ENCODE peak calls at places on chromosome 3, in five cellular contexts. I is progenitor cell of endocrine pancreas, G is neural crest cell, C is hepatocyte, Z is B cell. K is an unnamed sample.

GRCh38 chr3:114552527-114552812 is 258.6 kb downstream of the TIGIT start:
- DNase-seq in I (no peak), G (no peak), C (peak; percentile 4), Z (no peak), K (no peak)

GRCh38 chr3:38011111-38011510 is 18.3 kb downstream of the PLCD1 start:
- DNase-seq in I (no peak), G (no peak), C (no peak), Z (no peak), K (no peak)

GRCh38 chr3:80556728-80557127 is 788.9 kb upstream of the ROBO1 start:
- DNase-seq in I (no peak), G (no peak), C (peak; percentile 5), Z (no peak), K (no peak)

GRCh38 chr3:169297214-169297613 is 366.3 kb downstream of the MECOM start:
- DNase-seq in I (no peak), G (no peak), C (no peak), Z (no peak), K (no peak)

GRCh38 chr3:193865879-193866480 is 270.0 kb upstream of the HES1 start:
- DNase-seq in I (no peak), G (no peak), C (no peak), Z (no peak), K (no peak)

GRCh38 chr3:8607285-8608040 is 37.1 kb downstream of the SSUH2 start:
- DNase-seq in I (peak; percentile 31), G (peak; percentile 35), C (peak; percentile 84), Z (no peak), K (peak; percentile 66)

GRCh38 chr3:141278196-141279073 is 46.8 kb downstream of the PXYLP1 start:
- DNase-seq in I (no peak), G (no peak), C (no peak), Z (no peak), K (no peak)

GRCh38 chr3:136929984-136930671 is 27.7 kb upstream of the IL20RB start:
- DNase-seq in I (no peak), G (no peak), C (peak; percentile 35), Z (no peak), K (no peak)

GRCh38 chr3:183698318-183698731 is 728 bp downstream of the YEATS2 start:
- DNase-seq in I (peak; percentile 21), G (no peak), C (peak; percentile 44), Z (peak; percentile 55), K (peak; percentile 40)

GRCh38 chr3:135867911-135868310 is 97.6 kb upstream of the PPP2R3A start:
- DNase-seq in I (no peak), G (no peak), C (no peak), Z (no peak), K (no peak)

GRCh38 chr3:66803206-66803605 is 194.9 kb upstream of the KBTBD8 start:
- DNase-seq in I (no peak), G (no peak), C (no peak), Z (no peak), K (peak; percentile 37)

GRCh38 chr3:14275962-14276909 is 97.6 kb downstream of the LSM3 start:
- DNase-seq in I (no peak), G (no peak), C (no peak), Z (no peak), K (no peak)

GRCh38 chr3:242986-243706 is 46.6 kb downstream of the CHL1 start:
- DNase-seq in I (no peak), G (no peak), C (no peak), Z (no peak), K (no peak)

DNA sequence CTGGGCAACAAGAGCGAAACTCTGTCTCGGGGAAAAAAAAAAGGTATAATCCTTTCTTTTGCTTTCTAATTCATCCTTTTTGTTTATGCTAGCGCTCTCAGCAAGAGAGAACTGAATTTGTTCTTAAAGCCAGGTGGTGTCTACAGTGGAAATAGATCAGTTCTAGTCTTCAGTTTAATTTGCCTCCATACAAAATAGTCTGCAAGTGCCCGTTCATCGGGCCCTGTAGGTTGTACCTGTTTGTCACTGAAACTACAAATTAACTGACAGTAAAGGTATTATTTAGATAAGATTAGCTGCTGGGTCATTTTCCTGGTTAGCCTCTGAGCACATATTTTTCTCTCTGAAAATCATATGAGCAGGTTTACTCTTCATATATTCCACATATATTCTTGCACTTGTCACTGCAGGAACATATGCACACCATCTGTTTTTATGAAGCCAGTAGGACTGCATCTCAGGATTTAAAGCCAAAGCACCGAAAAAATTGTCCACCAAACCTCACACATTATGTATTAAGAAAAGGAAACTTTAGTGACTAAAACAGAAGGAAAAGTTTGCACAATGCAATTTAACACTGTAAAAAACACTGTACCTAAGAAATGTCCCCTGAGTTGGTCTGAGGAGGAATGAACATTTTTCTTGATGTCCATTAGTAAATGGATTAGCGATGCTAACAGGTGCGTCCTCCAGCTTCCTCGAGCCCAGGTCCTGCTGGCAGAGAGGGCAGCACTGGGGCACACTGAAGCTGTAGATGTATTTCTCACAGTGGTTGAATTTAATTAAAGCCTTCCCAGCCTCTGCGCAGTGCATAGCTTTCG is 437 bp downstream of the MKRN2OS start:
- DNase-seq in I (no peak), G (no peak), C (no peak), Z (no peak), K (no peak)
- TF ChIP-seq CTCF in I (no peak), G (no peak), C (no peak), Z (no peak), K (no peak)

DNA sequence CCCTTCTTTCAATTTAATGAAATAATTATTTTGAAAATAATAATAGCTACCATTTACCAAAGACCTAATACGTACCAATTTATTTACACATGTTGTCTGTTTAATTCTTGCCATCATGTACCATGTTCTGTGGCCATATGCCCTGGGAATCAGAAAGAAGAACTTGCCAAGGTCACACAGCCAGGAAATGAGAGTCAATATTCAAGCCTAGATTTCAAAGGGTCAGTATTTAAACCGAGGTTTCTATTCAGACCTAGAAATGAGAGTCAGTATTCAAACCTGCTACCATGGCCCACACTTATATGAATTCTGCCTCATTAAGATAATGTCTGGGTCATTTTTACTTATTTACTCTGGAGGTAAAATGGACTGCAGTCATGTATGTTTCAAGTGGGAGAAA is 103.6 kb upstream of the TBL1XR1 start:
- DNase-seq in I (no peak), G (no peak), C (no peak), Z (no peak), K (no peak)
- TF ChIP-seq CTCF in I (no peak), G (no peak), C (no peak), Z (no peak), K (no peak)

GRCh38 chr3:120559228-120560061 is 36.7 kb upstream of the NDUFB4 start:
- DNase-seq in I (no peak), G (peak; percentile 46), C (peak; percentile 30), Z (no peak), K (peak; percentile 39)
- TF ChIP-seq CTCF in I (no peak), G (no peak), C (no peak), Z (peak; percentile 38), K (peak; percentile 44)

DNA sequence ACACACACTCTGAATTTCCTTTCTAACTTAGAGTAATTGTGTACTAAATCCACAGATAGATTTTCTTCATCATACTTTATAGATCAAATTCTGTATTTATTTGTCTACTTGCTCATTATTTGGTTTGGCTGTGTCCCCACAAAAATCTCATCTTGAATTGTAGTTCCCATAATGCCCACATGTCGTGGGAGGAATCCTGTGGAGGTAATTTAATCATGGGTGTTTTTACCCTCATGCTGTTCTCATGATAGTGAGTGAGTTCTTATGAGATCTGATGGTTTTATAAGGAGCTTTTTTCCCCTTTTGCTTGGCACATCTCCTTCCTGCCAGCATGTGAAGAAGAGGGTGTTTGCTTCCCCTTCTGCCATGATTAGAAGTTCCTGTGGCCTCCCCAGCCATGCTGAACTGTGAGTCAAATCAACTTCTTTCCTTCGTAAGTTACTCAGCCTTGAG is 198.3 kb upstream of the TGFBR2 start:
- DNase-seq in I (no peak), G (no peak), C (no peak), Z (no peak), K (no peak)
- TF ChIP-seq CTCF in I (peak; percentile 8), G (peak; percentile 34), C (no peak), Z (no peak), K (peak; percentile 46)

GRCh38 chr3:53842436-53843194 is 3.6 kb downstream of the CHDH start:
- DNase-seq in I (peak; percentile 46), G (peak; percentile 17), C (peak; percentile 89), Z (no peak), K (no peak)
- TF ChIP-seq CTCF in I (peak; percentile 57), G (peak; percentile 44), C (peak; percentile 26), Z (no peak), K (no peak)

GRCh38 chr3:72665701-72666443 is 182.4 kb downstream of the SHQ1 start:
- DNase-seq in I (no peak), G (peak; percentile 43), C (no peak), Z (peak; percentile 51), K (peak; percentile 49)
- TF ChIP-seq CTCF in I (peak; percentile 60), G (peak; percentile 63), C (peak; percentile 46), Z (peak; percentile 70), K (peak; percentile 79)

K was measured in endothelial cell.